ENCODE peak calls at places on chromosomes 16 and 17, in five cellular contexts. J is Panc1, K is GM23338, G is ascending aorta, P is A549. B is an unnamed sample.

GRCh38 chr17:8435245-8436168 is at the start of gene NDEL1:
- DNase-seq in J (peak; percentile 74), K (peak; percentile 99), G (peak; percentile 96), P (peak; percentile 100), B (peak; percentile 100)

GRCh38 chr17:13671771-13672170 is 70.0 kb upstream of the HS3ST3A1 start:
- DNase-seq in J (no peak), K (peak; percentile 17), G (no peak), P (no peak), B (peak; percentile 73)

GRCh38 chr16:67405336-67405735 is 10.9 kb downstream of the ZDHHC1 start:
- DNase-seq in J (no peak), K (no peak), G (no peak), P (no peak), B (no peak)

GRCh38 chr17:62648247-62648953 is 20.9 kb downstream of the MRC2 start:
- DNase-seq in J (no peak), K (no peak), G (peak; percentile 4), P (no peak), B (peak; percentile 40)

GRCh38 chr16:11677959-11678881 is 10.0 kb downstream of the SNN start:
- DNase-seq in J (no peak), K (no peak), G (peak; percentile 4), P (no peak), B (no peak)

GRCh38 chr17:30376621-30377452 is 1.9 kb upstream of the CPD start:
- DNase-seq in J (no peak), K (no peak), G (no peak), P (no peak), B (no peak)

GRCh38 chr16:24070851-24071250 is 185.3 kb upstream of the CACNG3 start:
- DNase-seq in J (peak; percentile 17), K (peak; percentile 89), G (no peak), P (peak; percentile 65), B (peak; percentile 87)

GRCh38 chr17:48335858-48336500 is 94.0 kb downstream of the SKAP1 start:
- DNase-seq in J (peak; percentile 62), K (peak; percentile 64), G (no peak), P (peak; percentile 35), B (no peak)

GRCh38 chr16:24035127-24035842 is 199.5 kb downstream of the PRKCB start:
- DNase-seq in J (no peak), K (no peak), G (no peak), P (no peak), B (no peak)

GRCh38 chr16:14564881-14565687 is 65.0 kb downstream of the PARN start:
- DNase-seq in J (no peak), K (no peak), G (no peak), P (no peak), B (no peak)

GRCh38 chr16:47475786-47476185 is 14.7 kb downstream of the PHKB start:
- DNase-seq in J (no peak), K (no peak), G (no peak), P (no peak), B (no peak)

GRCh38 chr17:40317345-40317873 is 8.4 kb downstream of the RARA start:
- DNase-seq in J (no peak), K (peak; percentile 91), G (no peak), P (peak; percentile 93), B (peak; percentile 93)

GRCh38 chr17:10521949-10522348 is 3.6 kb upstream of the MYH1 start:
- DNase-seq in J (no peak), K (no peak), G (no peak), P (no peak), B (no peak)

GRCh38 chr17:46139365-46140210 is 53.6 kb downstream of the KANSL1 start:
- DNase-seq in J (no peak), K (no peak), G (no peak), P (no peak), B (no peak)

GRCh38 chr16:56936491-56936890 is 4.5 kb downstream of the HERPUD1 start:
- DNase-seq in J (no peak), K (no peak), G (no peak), P (no peak), B (no peak)

GRCh38 chr16:70267516-70267915 is 15.8 kb upstream of the EXOSC6 start:
- DNase-seq in J (no peak), K (peak; percentile 85), G (no peak), P (peak; percentile 66), B (peak; percentile 85)

GRCh38 chr17:64387145-64387473 is 3.6 kb downstream of the PECAM1 start:
- DNase-seq in J (no peak), K (no peak), G (no peak), P (no peak), B (no peak)

GRCh38 chr16:88282221-88283041 is 100.3 kb upstream of the ZNF469 start:
- DNase-seq in J (no peak), K (no peak), G (no peak), P (no peak), B (no peak)

GRCh38 chr16:56600398-56600999 is 7.9 kb upstream of the MT2A start:
- DNase-seq in J (no peak), K (peak; percentile 80), G (no peak), P (peak; percentile 87), B (peak; percentile 73)

GRCh38 chr17:58536541-58536940 is 22.1 kb upstream of the MTMR4 start:
- DNase-seq in J (no peak), K (no peak), G (no peak), P (no peak), B (no peak)

GRCh38 chr17:58534331-58534730 is 19.9 kb upstream of the MTMR4 start:
- DNase-seq in J (no peak), K (peak; percentile 38), G (no peak), P (no peak), B (no peak)

GRCh38 chr17:58533616-58534188 is 19.3 kb upstream of the MTMR4 start:
- DNase-seq in J (no peak), K (no peak), G (no peak), P (no peak), B (no peak)

GRCh38 chr17:58534901-58535421 is 20.5 kb upstream of the MTMR4 start:
- DNase-seq in J (no peak), K (no peak), G (no peak), P (peak; percentile 93), B (no peak)

GRCh38 chr17:58535431-58535830 is 21.0 kb upstream of the MTMR4 start:
- DNase-seq in J (no peak), K (no peak), G (no peak), P (no peak), B (no peak)
- TF ChIP-seq CTCF in J (no peak), K (no peak), G (no peak), P (no peak), B (no peak)

DNA sequence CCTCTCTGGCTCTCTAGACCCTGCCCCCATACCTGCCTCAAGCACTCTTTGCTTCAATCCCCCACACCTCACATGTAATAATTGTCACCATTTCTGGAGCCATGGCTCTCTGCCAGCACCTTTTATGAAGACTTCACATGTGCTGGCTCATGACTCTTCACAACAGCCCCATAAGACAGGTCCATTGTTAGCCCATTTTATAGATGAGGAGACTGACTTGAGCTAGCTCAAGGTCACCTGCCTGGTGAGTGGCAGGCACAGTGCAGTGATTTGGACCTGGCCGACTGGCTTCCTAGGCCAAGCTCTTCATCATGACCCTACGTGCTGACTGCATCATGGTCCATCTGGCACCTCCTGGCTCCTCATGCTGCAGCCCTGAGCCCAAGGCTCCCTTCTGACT is 25.0 kb downstream of the FAM20A start:
- DNase-seq in J (no peak), K (no peak), G (no peak), P (no peak), B (peak; percentile 49)
- H3K4me1 ChIP-seq in J (no peaks in the 10 kb centered on the region), K (no peaks in the 10 kb centered on the region), G (no peaks in the 10 kb centered on the region), P (no peaks in the 10 kb centered on the region), B (no peaks in the 10 kb centered on the region)

GRCh38 chr17:78132767-78133178 is 2.2 kb downstream of the TMC8 start:
- DNase-seq in J (no peak), K (no peak), G (no peak), P (no peak), B (peak; percentile 69)

GRCh38 chr17:78134899-78135385 is 4.4 kb downstream of the TMC8 start:
- DNase-seq in J (no peak), K (no peak), G (no peak), P (no peak), B (no peak)

GRCh38 chr17:78135858-78136500 is 5.4 kb downstream of the TMC8 start:
- DNase-seq in J (no peak), K (no peak), G (no peak), P (no peak), B (no peak)

GRCh38 chr17:78133179-78133951 is 2.8 kb downstream of the TMC8 start:
- DNase-seq in J (no peak), K (no peak), G (no peak), P (no peak), B (peak; percentile 64)

DNA sequence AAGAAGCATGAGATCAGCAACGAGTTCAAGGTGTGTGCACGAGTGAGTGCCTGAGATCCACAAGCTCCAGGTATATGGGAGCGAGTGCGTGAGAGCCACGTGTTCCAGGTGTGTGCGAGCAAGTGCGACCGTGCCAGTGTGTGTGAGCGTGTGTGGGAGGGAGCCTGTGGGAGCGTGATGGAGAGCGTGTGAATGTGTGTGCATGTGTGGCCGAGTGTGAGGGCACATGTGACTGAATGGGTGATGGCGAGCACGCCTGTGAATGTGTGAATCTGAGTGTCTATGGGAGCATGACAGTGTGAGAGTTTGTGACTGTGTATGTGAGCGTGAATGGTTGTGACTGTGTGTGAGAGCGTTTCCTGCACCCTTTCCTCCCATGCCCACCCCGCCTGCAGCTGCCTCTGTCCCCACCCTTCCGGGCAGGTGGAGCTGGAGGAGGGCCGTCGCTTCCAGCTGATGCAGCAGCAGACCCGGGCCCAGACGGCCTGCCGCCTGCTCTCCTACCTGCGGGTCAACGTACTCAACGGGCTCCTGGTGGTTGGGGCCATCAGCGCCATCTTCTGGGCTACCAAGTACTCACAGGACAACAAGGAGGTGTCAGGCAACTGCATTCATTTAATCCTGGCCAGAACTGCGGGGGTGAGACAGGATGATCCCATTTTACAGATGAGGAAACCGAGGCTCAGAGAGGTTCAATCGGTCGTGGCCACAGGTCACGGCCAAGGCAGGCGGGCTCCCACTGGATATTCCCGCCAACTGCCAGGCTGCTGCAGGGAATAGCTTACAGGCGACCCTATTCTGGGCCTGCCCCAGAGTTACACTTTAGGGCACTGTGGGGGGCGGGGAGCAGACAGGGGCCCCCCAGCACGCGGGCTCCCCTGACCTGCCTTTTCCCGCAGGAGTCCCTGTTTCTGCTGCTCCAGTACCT is 3.7 kb downstream of the TMC8 start:
- DNase-seq in J (no peak), K (peak; percentile 93), G (no peak), P (peak; percentile 79), B (peak; percentile 98)
- TF ChIP-seq CTCF in J (peak; percentile 87), K (peak; percentile 91), G (peak; percentile 26), P (peak; percentile 65), B (peak; percentile 77)

DNA sequence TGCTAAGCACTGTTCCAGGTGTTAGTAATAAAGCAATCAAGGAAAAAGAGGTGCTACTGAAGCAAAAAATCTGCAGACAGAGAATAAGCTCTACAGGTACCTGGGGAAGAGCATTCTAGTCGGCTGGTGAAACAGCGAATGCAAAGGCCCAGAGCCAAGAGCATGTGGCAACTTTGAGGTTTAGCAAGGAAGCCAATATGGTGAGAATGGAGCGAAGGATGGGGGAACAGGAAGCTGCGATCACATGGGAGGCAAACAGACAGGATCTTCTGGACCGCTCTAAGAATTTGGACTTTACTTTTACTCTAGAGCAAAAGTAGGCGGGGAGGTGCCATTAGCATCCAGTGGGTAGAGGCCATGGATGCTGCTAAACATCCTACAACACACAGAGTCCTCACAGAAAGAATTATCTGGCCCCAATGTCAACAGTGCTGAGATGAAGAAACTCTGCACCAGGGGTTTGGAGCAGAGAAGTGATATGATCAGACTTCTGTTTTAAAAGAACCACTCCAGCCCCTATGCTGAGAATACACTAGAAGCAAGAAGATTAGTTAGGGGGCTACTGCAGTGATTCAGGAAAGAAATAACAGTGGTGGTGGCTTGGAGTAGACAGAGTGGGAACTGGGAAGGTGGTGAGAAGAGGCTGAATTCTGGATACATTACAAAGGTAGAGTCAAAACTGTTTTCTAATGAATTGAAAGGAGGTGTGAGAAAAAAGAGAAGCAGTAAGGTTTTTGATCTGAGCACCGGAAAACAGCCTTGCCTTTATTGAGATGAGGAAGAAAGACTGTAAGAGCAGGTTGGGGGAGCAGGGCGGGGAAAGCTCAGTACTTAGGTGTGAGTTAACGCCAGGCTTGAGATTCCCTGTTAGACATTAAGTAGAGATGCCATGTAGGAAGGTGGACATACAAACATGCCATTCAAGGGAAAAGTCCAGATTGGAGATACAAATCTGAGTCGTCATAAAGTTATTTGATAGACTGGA is 11.0 kb downstream of the EFTUD2 start:
- DNase-seq in J (no peak), K (no peak), G (no peak), P (no peak), B (no peak)
- H3K4me1 ChIP-seq in J (no peaks in the 10 kb centered on the region), K (no peaks in the 10 kb centered on the region), G (no peaks in the 10 kb centered on the region), P (peaks cover 24% of the 10 kb centered on the region), B (no peaks in the 10 kb centered on the region)